ENCODE peak calls at places on chromosomes 13 and 19, in seven cellular contexts. P, Z, N, Y, W, X and B are unnamed samples.

GRCh38 chr13:31168736-31169135 is 7.0 kb upstream of the HSPH1 start:
- DNase-seq in P (no peak), Z (no peak), N (no peak), Y (no peak), W (no peak), X (peak; percentile 78), B (no peak)

GRCh38 chr19:5913739-5914357 is at the start of gene CAPS:
- DNase-seq in P (peak; percentile 86), Z (peak; percentile 89), N (peak; percentile 77), Y (peak; percentile 85), W (no peak), X (peak; percentile 76), B (no peak)

GRCh38 chr13:75585153-75585552 is 35.6 kb downstream of the UCHL3 start:
- DNase-seq in P (no peak), Z (no peak), N (no peak), Y (no peak), W (no peak), X (no peak), B (no peak)

GRCh38 chr13:41402695-41403511 is 54.4 kb upstream of the RGCC start:
- DNase-seq in P (no peak), Z (no peak), N (no peak), Y (no peak), W (no peak), X (no peak), B (no peak)

GRCh38 chr19:58001895-58002369 is 688 bp downstream of the ZNF606 start:
- DNase-seq in P (no peak), Z (no peak), N (no peak), Y (no peak), W (no peak), X (peak; percentile 34), B (no peak)

GRCh38 chr19:6091771-6092291 is 18.5 kb downstream of the RFX2 start:
- DNase-seq in P (no peak), Z (no peak), N (no peak), Y (no peak), W (no peak), X (peak; percentile 74), B (no peak)

GRCh38 chr13:102800145-102801041 is 1.5 kb downstream of the BIVM start:
- DNase-seq in P (peak; percentile 89), Z (peak; percentile 93), N (peak; percentile 87), Y (peak; percentile 81), W (no peak), X (peak; percentile 91), B (no peak)

GRCh38 chr19:28968721-28969120 is 244.2 kb downstream of the UQCRFS1 start:
- DNase-seq in P (no peak), Z (no peak), N (no peak), Y (no peak), W (no peak), X (no peak), B (no peak)

GRCh38 chr19:491146-491741 is 5.0 kb upstream of the MADCAM1 start:
- DNase-seq in P (no peak), Z (no peak), N (no peak), Y (no peak), W (no peak), X (no peak), B (no peak)

GRCh38 chr19:485583-486236 is 10.6 kb upstream of the MADCAM1 start:
- DNase-seq in P (peak; percentile 94), Z (peak; percentile 61), N (peak; percentile 77), Y (peak; percentile 75), W (no peak), X (no peak), B (no peak)

GRCh38 chr19:489418-490196 is 6.7 kb upstream of the MADCAM1 start:
- DNase-seq in P (no peak), Z (no peak), N (no peak), Y (no peak), W (no peak), X (no peak), B (no peak)

GRCh38 chr19:492091-492531 is 4.2 kb upstream of the MADCAM1 start:
- DNase-seq in P (no peak), Z (no peak), N (no peak), Y (no peak), W (no peak), X (no peak), B (no peak)

GRCh38 chr19:488505-489417 is 7.5 kb upstream of the MADCAM1 start:
- DNase-seq in P (peak; percentile 97), Z (peak; percentile 99), N (peak; percentile 96), Y (peak; percentile 95), W (peak; percentile 60), X (peak; percentile 94), B (peak; percentile 59)
- TF ChIP-seq CTCF in P (no peak), Z (no peak), N (peak; percentile 3), Y (no peak), W (no peak), X (no peak), B (no peak)

GRCh38 chr19:33022472-33023116 is 42.1 kb downstream of the RHPN2 start:
- DNase-seq in P (no peak), Z (no peak), N (no peak), Y (no peak), W (peak; percentile 63), X (no peak), B (no peak)
- H3K4me3 ChIP-seq in P (no peak overlapping the region), Z (no peak overlapping the region), N (no peak overlapping the region), Y (no peak overlapping the region), W (no peak overlapping the region), X (no peak overlapping the region), B (no peak overlapping the region)

GRCh38 chr13:29844441-29844840 is 6.0 kb downstream of the UBL3 start:
- DNase-seq in P (no peak), Z (no peak), N (no peak), Y (no peak), W (no peak), X (no peak), B (no peak)
- H3K27me3 ChIP-seq in P (no peaks in the 10 kb centered on the region), Z (no peaks in the 10 kb centered on the region), N (no peaks in the 10 kb centered on the region), Y (no peaks in the 10 kb centered on the region), W (no peaks in the 10 kb centered on the region), X (no peaks in the 10 kb centered on the region), B (no peaks in the 10 kb centered on the region)

GRCh38 chr19:12610540-12611360 is at the start of the genes ZNF490 and ZNF791:
- DNase-seq in P (peak; percentile 99), Z (peak; percentile 98), N (peak; percentile 99), Y (peak; percentile 99), W (peak; percentile 85), X (peak; percentile 100), B (peak; percentile 85)
- TF ChIP-seq CTCF in P (no peak), Z (peak; percentile 6), N (no peak), Y (no peak), W (peak; percentile 46), X (no peak), B (peak; percentile 10)